ENCODE peak calls at places on chromosome 15, in seven cellular contexts. One of them, this sample, is unnamed.

GRCh38 chr15:67908756-67909155 is 68.9 kb upstream of the RNU6-1 start:
- DNase-seq in stomach: no peak
- DNase-seq in ascending aorta: no peak
- DNase-seq in fibroblast of lung: no peak
- DNase-seq in A549: no peak
- DNase-seq in neural crest cell: no peak
- DNase-seq in fibroblast of mammary gland: no peak
- DNase-seq in this sample: no peak

GRCh38 chr15:100877551-100877950 is 2.1 kb upstream of the ALDH1A3 start:
- DNase-seq in neural crest cell: no peak
- DNase-seq in fibroblast of lung: no peak
- DNase-seq in ascending aorta: no peak
- DNase-seq in fibroblast of mammary gland: no peak
- DNase-seq in stomach: no peak
- DNase-seq in A549: no peak
- DNase-seq in this sample: no peak

GRCh38 chr15:78501857-78502256 is 5.5 kb upstream of the HYKK start:
- DNase-seq in A549: no peak
- DNase-seq in neural crest cell: no peak
- DNase-seq in fibroblast of lung: no peak
- DNase-seq in ascending aorta: no peak
- DNase-seq in stomach: no peak
- DNase-seq in fibroblast of mammary gland: no peak
- DNase-seq in this sample: no peak

GRCh38 chr15:44798815-44799214 is 62.5 kb downstream of the TRIM69 start:
- DNase-seq in neural crest cell: no peak
- DNase-seq in A549: peak
- DNase-seq in fibroblast of mammary gland: no peak
- DNase-seq in fibroblast of lung: no peak
- DNase-seq in stomach: no peak
- DNase-seq in ascending aorta: no peak
- DNase-seq in this sample: no peak

GRCh38 chr15:42832577-42832976 is 88.0 kb downstream of the TTBK2 start:
- DNase-seq in fibroblast of mammary gland: peak
- DNase-seq in ascending aorta: no peak
- DNase-seq in fibroblast of lung: peak
- DNase-seq in stomach: no peak
- DNase-seq in A549: peak
- DNase-seq in neural crest cell: no peak
- DNase-seq in this sample: no peak

GRCh38 chr15:25766421-25766820 is 96.7 kb downstream of the ATP10A start:
- DNase-seq in stomach: no peak
- DNase-seq in neural crest cell: no peak
- DNase-seq in ascending aorta: no peak
- DNase-seq in A549: no peak
- DNase-seq in fibroblast of lung: no peak
- DNase-seq in fibroblast of mammary gland: no peak
- DNase-seq in this sample: no peak

GRCh38 chr15:74130089-74130848 is at the start of gene ISLR2:
- DNase-seq in neural crest cell: no peak
- DNase-seq in stomach: no peak
- DNase-seq in fibroblast of lung: peak
- DNase-seq in fibroblast of mammary gland: no peak
- DNase-seq in A549: no peak
- DNase-seq in ascending aorta: no peak
- DNase-seq in this sample: no peak

GRCh38 chr15:36426696-36427095 is 152.7 kb upstream of the CDIN1 start:
- DNase-seq in ascending aorta: no peak
- DNase-seq in neural crest cell: no peak
- DNase-seq in fibroblast of lung: no peak
- DNase-seq in fibroblast of mammary gland: peak
- DNase-seq in A549: no peak
- DNase-seq in stomach: no peak
- DNase-seq in this sample: no peak

GRCh38 chr15:25060472-25060803 is 105.7 kb downstream of the SNRPN start:
- DNase-seq in stomach: peak
- DNase-seq in neural crest cell: no peak
- DNase-seq in A549: no peak
- DNase-seq in fibroblast of lung: no peak
- DNase-seq in ascending aorta: no peak
- DNase-seq in fibroblast of mammary gland: no peak
- DNase-seq in this sample: peak

GRCh38 chr15:93417156-93418077 is 328.4 kb upstream of the RGMA start:
- DNase-seq in A549: no peak
- DNase-seq in stomach: no peak
- DNase-seq in fibroblast of mammary gland: no peak
- DNase-seq in fibroblast of lung: no peak
- DNase-seq in neural crest cell: no peak
- DNase-seq in ascending aorta: no peak
- DNase-seq in this sample: no peak

GRCh38 chr15:28890711-28891495 is 5.1 kb downstream of the APBA2 start:
- DNase-seq in A549: no peak
- DNase-seq in neural crest cell: no peak
- DNase-seq in fibroblast of mammary gland: no peak
- DNase-seq in ascending aorta: no peak
- DNase-seq in fibroblast of lung: no peak
- DNase-seq in stomach: no peak
- DNase-seq in this sample: no peak

GRCh38 chr15:25176616-25176923 is 221.8 kb downstream of the SNRPN start:
- DNase-seq in ascending aorta: no peak
- DNase-seq in fibroblast of lung: no peak
- DNase-seq in fibroblast of mammary gland: no peak
- DNase-seq in stomach: peak
- DNase-seq in A549: no peak
- DNase-seq in neural crest cell: no peak
- DNase-seq in this sample: peak

GRCh38 chr15:88342666-88343065 is 86.1 kb upstream of the NTRK3 start:
- DNase-seq in neural crest cell: no peak
- DNase-seq in fibroblast of mammary gland: no peak
- DNase-seq in fibroblast of lung: peak
- DNase-seq in stomach: no peak
- DNase-seq in ascending aorta: no peak
- DNase-seq in A549: no peak
- DNase-seq in this sample: no peak

GRCh38 chr15:38217181-38217580 is 35.5 kb upstream of the SPRED1 start:
- DNase-seq in A549: peak
- DNase-seq in neural crest cell: no peak
- DNase-seq in ascending aorta: no peak
- DNase-seq in fibroblast of mammary gland: peak
- DNase-seq in fibroblast of lung: peak
- DNase-seq in stomach: no peak
- DNase-seq in this sample: no peak

GRCh38 chr15:67138946-67139855 is 73.8 kb downstream of the SMAD3 start:
- DNase-seq in fibroblast of mammary gland: no peak
- DNase-seq in fibroblast of lung: no peak
- DNase-seq in ascending aorta: no peak
- DNase-seq in A549: no peak
- DNase-seq in stomach: no peak
- DNase-seq in neural crest cell: no peak
- DNase-seq in this sample: no peak

GRCh38 chr15:34318277-34319079 is 19.1 kb downstream of the SLC12A6 start:
- DNase-seq in neural crest cell: no peak
- DNase-seq in A549: peak
- DNase-seq in ascending aorta: no peak
- DNase-seq in fibroblast of lung: peak
- DNase-seq in fibroblast of mammary gland: peak
- DNase-seq in stomach: peak
- DNase-seq in this sample: peak

GRCh38 chr15:69999392-70000085 is 98.2 kb downstream of the TLE3 start:
- DNase-seq in neural crest cell: no peak
- DNase-seq in stomach: no peak
- DNase-seq in fibroblast of mammary gland: no peak
- DNase-seq in fibroblast of lung: no peak
- DNase-seq in ascending aorta: no peak
- DNase-seq in A549: no peak
- DNase-seq in this sample: no peak

GRCh38 chr15:47609693-47610092 is 107.6 kb upstream of the SEMA6D start:
- DNase-seq in A549: no peak
- DNase-seq in ascending aorta: no peak
- DNase-seq in neural crest cell: no peak
- DNase-seq in fibroblast of mammary gland: no peak
- DNase-seq in fibroblast of lung: no peak
- DNase-seq in stomach: no peak
- DNase-seq in this sample: no peak

GRCh38 chr15:99185731-99186130 is 63.6 kb downstream of the TTC23 start:
- DNase-seq in neural crest cell: no peak
- DNase-seq in fibroblast of lung: no peak
- DNase-seq in stomach: no peak
- DNase-seq in A549: no peak
- DNase-seq in fibroblast of mammary gland: no peak
- DNase-seq in ascending aorta: no peak
- DNase-seq in this sample: no peak

GRCh38 chr15:92409521-92409920 is 15.8 kb downstream of the ST8SIA2 start:
- DNase-seq in fibroblast of lung: no peak
- DNase-seq in A549: no peak
- DNase-seq in neural crest cell: no peak
- DNase-seq in stomach: no peak
- DNase-seq in ascending aorta: no peak
- DNase-seq in fibroblast of mammary gland: no peak
- DNase-seq in this sample: no peak

GRCh38 chr15:89143503-89144162 is 55.4 kb downstream of the ABHD2 start:
- DNase-seq in neural crest cell: no peak
- DNase-seq in A549: no peak
- DNase-seq in ascending aorta: no peak
- DNase-seq in fibroblast of lung: peak
- DNase-seq in fibroblast of mammary gland: peak
- DNase-seq in stomach: no peak
- DNase-seq in this sample: no peak

GRCh38 chr15:35540031-35540430 is 5.9 kb downstream of the DPH6 start:
- DNase-seq in fibroblast of lung: peak
- DNase-seq in ascending aorta: no peak
- DNase-seq in neural crest cell: no peak
- DNase-seq in A549: no peak
- DNase-seq in fibroblast of mammary gland: no peak
- DNase-seq in stomach: no peak
- DNase-seq in this sample: no peak

GRCh38 chr15:89795996-89796395 is 18.7 kb downstream of the ANPEP start:
- DNase-seq in fibroblast of mammary gland: no peak
- DNase-seq in neural crest cell: no peak
- DNase-seq in A549: no peak
- DNase-seq in ascending aorta: no peak
- DNase-seq in fibroblast of lung: no peak
- DNase-seq in stomach: no peak
- DNase-seq in this sample: no peak

GRCh38 chr15:48413304-48413703 is 82.1 kb downstream of the DUT start:
- DNase-seq in A549: no peak
- DNase-seq in fibroblast of mammary gland: peak
- DNase-seq in stomach: no peak
- DNase-seq in ascending aorta: no peak
- DNase-seq in neural crest cell: no peak
- DNase-seq in fibroblast of lung: peak
- DNase-seq in this sample: no peak

GRCh38 chr15:40100947-40101905 is 7.5 kb downstream of the BMF start:
- DNase-seq in ascending aorta: no peak
- DNase-seq in A549: no peak
- DNase-seq in neural crest cell: no peak
- DNase-seq in fibroblast of lung: no peak
- DNase-seq in fibroblast of mammary gland: no peak
- DNase-seq in stomach: no peak
- DNase-seq in this sample: no peak
- TF ChIP-seq CTCF in ascending aorta: no peak
- TF ChIP-seq CTCF in A549: no peak
- TF ChIP-seq CTCF in neural crest cell: no peak
- TF ChIP-seq CTCF in fibroblast of lung: no peak
- TF ChIP-seq CTCF in fibroblast of mammary gland: no peak
- TF ChIP-seq CTCF in stomach: no peak
- TF ChIP-seq CTCF in this sample: no peak

DNA sequence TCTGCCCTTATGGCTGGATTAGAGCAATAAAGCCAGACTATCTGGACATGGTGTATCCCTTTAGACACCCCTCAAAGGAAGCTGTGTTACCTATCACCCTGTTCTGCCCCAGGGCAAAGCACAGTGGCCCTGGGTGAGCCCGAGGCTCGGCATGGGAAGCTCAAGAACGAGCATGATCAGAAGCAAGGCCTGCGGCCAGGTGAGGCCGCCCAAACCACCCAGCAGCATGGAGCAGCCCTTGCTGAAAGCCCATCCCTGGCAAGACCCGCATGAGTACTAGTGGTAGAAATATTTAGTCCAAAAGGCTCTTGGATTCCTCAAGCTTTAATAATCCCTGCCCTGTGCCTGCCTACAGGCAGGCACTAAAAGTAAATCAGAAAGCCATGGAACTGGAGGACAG is 261.1 kb downstream of the MEX3B start:
- DNase-seq in fibroblast of mammary gland: no peak
- DNase-seq in neural crest cell: no peak
- DNase-seq in stomach: no peak
- DNase-seq in ascending aorta: no peak
- DNase-seq in fibroblast of lung: no peak
- DNase-seq in A549: no peak
- DNase-seq in this sample: no peak
- TF ChIP-seq CTCF in fibroblast of mammary gland: no peak
- TF ChIP-seq CTCF in neural crest cell: no peak
- TF ChIP-seq CTCF in stomach: no peak
- TF ChIP-seq CTCF in ascending aorta: no peak
- TF ChIP-seq CTCF in fibroblast of lung: no peak
- TF ChIP-seq CTCF in A549: no peak
- TF ChIP-seq CTCF in this sample: no peak

GRCh38 chr15:84863480-84864428 is 20.7 kb upstream of the SLC28A1 start:
- DNase-seq in ascending aorta: no peak
- DNase-seq in stomach: no peak
- DNase-seq in fibroblast of lung: peak
- DNase-seq in A549: peak
- DNase-seq in fibroblast of mammary gland: peak
- DNase-seq in neural crest cell: no peak
- DNase-seq in this sample: no peak
- TF ChIP-seq CTCF in ascending aorta: peak
- TF ChIP-seq CTCF in stomach: no peak
- TF ChIP-seq CTCF in fibroblast of lung: peak
- TF ChIP-seq CTCF in A549: peak
- TF ChIP-seq CTCF in fibroblast of mammary gland: peak
- TF ChIP-seq CTCF in neural crest cell: no peak
- TF ChIP-seq CTCF in this sample: no peak

GRCh38 chr15:62832231-62832630 is 210.3 kb upstream of the TPM1 start:
- DNase-seq in stomach: no peak
- DNase-seq in ascending aorta: no peak
- DNase-seq in fibroblast of mammary gland: no peak
- DNase-seq in neural crest cell: no peak
- DNase-seq in fibroblast of lung: no peak
- DNase-seq in A549: no peak
- DNase-seq in this sample: no peak

GRCh38 chr15:62824111-62824737 is 218.3 kb upstream of the TPM1 start:
- DNase-seq in A549: peak
- DNase-seq in neural crest cell: no peak
- DNase-seq in fibroblast of lung: peak
- DNase-seq in ascending aorta: no peak
- DNase-seq in fibroblast of mammary gland: peak
- DNase-seq in stomach: no peak
- DNase-seq in this sample: no peak

GRCh38 chr15:62833671-62834070 is 208.9 kb upstream of the TPM1 start:
- DNase-seq in A549: no peak
- DNase-seq in fibroblast of lung: no peak
- DNase-seq in fibroblast of mammary gland: no peak
- DNase-seq in ascending aorta: no peak
- DNase-seq in stomach: no peak
- DNase-seq in neural crest cell: no peak
- DNase-seq in this sample: no peak

DNA sequence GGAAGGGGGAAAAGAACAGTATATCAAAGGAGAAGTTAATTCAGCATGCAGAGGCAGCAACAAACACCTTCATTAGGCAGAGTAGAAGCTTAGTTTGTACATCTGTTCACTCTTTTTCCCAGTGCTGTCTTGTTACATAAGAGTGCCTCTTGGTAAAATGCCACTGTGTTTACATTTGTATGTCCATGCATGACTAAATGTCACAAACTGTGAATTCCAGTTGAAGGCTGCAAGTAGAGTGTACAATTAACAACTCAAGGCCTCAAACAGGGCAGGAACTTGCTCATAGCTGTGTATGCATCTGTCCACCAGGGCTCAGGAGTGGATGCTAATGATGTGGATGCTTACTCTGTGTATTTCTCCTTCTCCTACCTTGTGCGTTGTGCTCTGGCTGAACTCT is 214.2 kb upstream of the TPM1 start:
- DNase-seq in fibroblast of mammary gland: no peak
- DNase-seq in ascending aorta: no peak
- DNase-seq in fibroblast of lung: no peak
- DNase-seq in neural crest cell: no peak
- DNase-seq in stomach: no peak
- DNase-seq in A549: no peak
- DNase-seq in this sample: no peak
- TF ChIP-seq CTCF in fibroblast of mammary gland: no peak
- TF ChIP-seq CTCF in ascending aorta: no peak
- TF ChIP-seq CTCF in fibroblast of lung: peak
- TF ChIP-seq CTCF in neural crest cell: no peak
- TF ChIP-seq CTCF in stomach: no peak
- TF ChIP-seq CTCF in A549: no peak
- TF ChIP-seq CTCF in this sample: no peak